ENCODE peak calls at places on chromosomes 5 and 9, in five cellular contexts. W is PC-9; X is left lung; J is uterus; U is CD8-positive, alpha-beta T cell. T is an unnamed sample.

GRCh38 chr5:145484195-145484594 is 350.9 kb downstream of the PRELID2 start:
- DNase-seq in X (no peak), W (peak), J (no peak), U (no peak), T (no peak)

GRCh38 chr5:14273207-14273767 is 130.1 kb downstream of the TRIO start:
- DNase-seq in W (no peak), J (no peak), U (no peak), X (no peak), T (no peak)

GRCh38 chr9:11025775-11026174 is 413.0 kb upstream of the PTPRD start:
- DNase-seq in U (no peak), X (no peak), J (no peak), W (no peak), T (no peak)

GRCh38 chr5:28580616-28581015 is 1542.2 kb upstream of the CDH9 start:
- DNase-seq in X (no peak), U (no peak), J (no peak), W (no peak), T (no peak)

GRCh38 chr5:151097081-151097480 is 16.2 kb upstream of the TNIP1 start:
- DNase-seq in W (no peak), J (no peak), U (no peak), X (no peak), T (no peak)

GRCh38 chr5:9348296-9348996 is 197.4 kb downstream of the SEMA5A start:
- DNase-seq in W (peak), J (no peak), U (no peak), X (no peak), T (no peak)

GRCh38 chr5:113218200-113218599 is 216.6 kb downstream of the TSSK1B start:
- DNase-seq in X (no peak), U (no peak), W (no peak), J (no peak), T (no peak)

GRCh38 chr5:8844206-8844605 is 701.7 kb downstream of the SEMA5A start:
- DNase-seq in J (no peak), U (no peak), W (no peak), X (no peak), T (no peak)

GRCh38 chr5:40333459-40334241 is 346.1 kb upstream of the PTGER4 start:
- DNase-seq in W (peak), J (no peak), X (no peak), U (no peak), T (no peak)

GRCh38 chr5:95162231-95162992 is 122.5 kb downstream of the MCTP1 start:
- DNase-seq in J (no peak), X (no peak), W (no peak), U (no peak), T (no peak)

GRCh38 chr5:143180751-143181150 is 222.7 kb downstream of the NR3C1 start:
- DNase-seq in U (no peak), W (no peak), X (no peak), J (no peak), T (no peak)

GRCh38 chr9:95058795-95059386 is 258.6 kb downstream of the FANCC start:
- DNase-seq in X (no peak), J (no peak), W (no peak), U (no peak), T (no peak)

GRCh38 chr5:111584651-111585050 is 72.3 kb upstream of the STARD4 start:
- DNase-seq in W (peak), J (no peak), X (no peak), U (no peak), T (no peak)

GRCh38 chr9:132931178-132931735 is 13.2 kb downstream of the TSC1 start:
- DNase-seq in J (no peak), W (no peak), U (no peak), X (no peak), T (no peak)

GRCh38 chr5:138824516-138824915 is 50.6 kb downstream of the LRRTM2 start:
- DNase-seq in W (no peak), J (no peak), X (no peak), U (no peak), T (no peak)

GRCh38 chr5:115888027-115888426 is 46.3 kb downstream of the AP3S1 start:
- DNase-seq in J (no peak), U (no peak), W (no peak), X (no peak), T (no peak)

GRCh38 chr5:127326438-127326837 is 35.8 kb downstream of the MEGF10 start:
- DNase-seq in X (no peak), W (no peak), U (no peak), J (no peak), T (no peak)

GRCh38 chr5:172904643-172905345 is 54.4 kb upstream of the RPL26L1 start:
- DNase-seq in J (peak), W (peak), X (peak), U (no peak), T (peak)

GRCh38 chr5:132526974-132527564 is 16.3 kb downstream of the IL5 start:
- DNase-seq in J (no peak), X (no peak), W (no peak), U (no peak), T (no peak)
- H3K27ac ChIP-seq in J (no peak), X (no peak), W (no peak), U (no peak), T (no peak)

GRCh38 chr9:15982182-15982581 is 429.3 kb downstream of the CCDC171 start:
- DNase-seq in J (no peak), W (no peak), X (no peak), U (no peak), T (no peak)

GRCh38 chr9:15975101-15975778 is 422.4 kb downstream of the CCDC171 start:
- DNase-seq in J (no peak), X (no peak), W (no peak), U (no peak), T (no peak)

GRCh38 chr9:15972760-15973159 is 419.9 kb downstream of the CCDC171 start:
- DNase-seq in U (no peak), W (no peak), J (no peak), X (no peak), T (no peak)

GRCh38 chr9:15977438-15977837 is 424.6 kb downstream of the CCDC171 start:
- DNase-seq in U (no peak), X (no peak), W (no peak), J (no peak), T (no peak)
- H3K27ac ChIP-seq in U (no peak), X (no peak), W (no peak), J (no peak), T (no peak)

GRCh38 chr9:135248111-135248510 is 160.6 kb downstream of the OLFM1 start:
- DNase-seq in X (no peak), U (no peak), W (no peak), J (no peak), T (no peak)
- H3K27ac ChIP-seq in X (no peak), U (no peak), W (no peak), J (no peak), T (no peak)

DNA sequence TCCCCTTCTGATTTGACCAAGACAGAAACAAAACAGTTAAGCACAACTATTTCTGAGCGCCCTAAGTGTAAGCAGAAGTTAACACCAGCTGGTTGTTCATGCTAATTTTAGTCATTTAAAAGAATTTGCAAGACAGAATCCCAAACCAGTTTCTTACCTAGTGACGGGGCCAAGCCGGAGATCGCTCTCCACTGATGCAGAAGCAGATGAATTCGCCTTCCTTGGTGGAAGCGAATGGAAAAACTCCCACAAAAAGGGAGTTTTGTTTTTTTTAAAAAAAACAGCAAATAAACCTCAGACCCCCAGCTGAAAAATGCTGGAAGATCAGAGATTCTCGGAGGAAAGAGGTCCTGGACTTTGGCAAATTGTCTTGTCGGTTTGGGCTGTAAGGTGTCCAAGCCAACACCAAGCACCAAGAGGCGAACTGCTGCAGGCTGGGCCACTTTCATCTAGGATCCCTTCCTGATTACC is 47.4 kb upstream of the GLDC start:
- DNase-seq in J (no peak), X (no peak), U (no peak), W (no peak), T (no peak)
- H3K27ac ChIP-seq in J (no peak), X (no peak), U (no peak), W (no peak), T (no peak)

GRCh38 chr5:177476531-177477233 is 3.2 kb upstream of the DBN1 start:
- DNase-seq in W (peak), J (peak), U (no peak), X (no peak), T (no peak)

GRCh38 chr5:177475563-177476427 is 2.4 kb upstream of the DBN1 start:
- DNase-seq in W (peak), X (no peak), U (no peak), J (peak), T (no peak)

GRCh38 chr5:177479774-177480173 is 6.3 kb upstream of the DBN1 start:
- DNase-seq in X (no peak), U (no peak), J (peak), W (peak), T (no peak)

GRCh38 chr5:177478711-177479646 is 5.5 kb upstream of the DBN1 start:
- DNase-seq in J (peak), X (peak), W (no peak), U (peak), T (no peak)

GRCh38 chr5:177477701-177478477 is 4.5 kb upstream of the DBN1 start:
- DNase-seq in J (peak), W (peak), X (no peak), U (no peak), T (no peak)
- H3K27ac ChIP-seq in J (peak), W (no peak), X (no peak), U (no peak), T (no peak)